ENCODE peak calls at places on chromosomes 16 and 17, in six cellular contexts. Z is HL-60, O is breast epithelium, H is brain microvascular endothelial cell, A is NB4, V is ovary. R is an unnamed sample.

GRCh38 chr17:48625502-48626201 is 506 bp downstream of the HOXB9 start:
- DNase-seq in O (no peak), Z (no peak), H (no peak), A (peak; percentile 53), V (no peak), R (no peak)

GRCh38 chr17:49334744-49335512 is 27.1 kb downstream of the ZNF652 start:
- DNase-seq in O (no peak), H (no peak), Z (no peak), V (no peak), A (no peak), R (no peak)

GRCh38 chr17:77959926-77960521 is 1.5 kb downstream of the TNRC6C start:
- DNase-seq in V (no peak), H (no peak), Z (no peak), O (no peak), A (no peak), R (no peak)

GRCh38 chr17:60506312-60506711 is 19.7 kb downstream of the APPBP2 start:
- DNase-seq in H (peak; percentile 68), Z (no peak), V (no peak), O (no peak), A (peak; percentile 40), R (no peak)

GRCh38 chr17:45907720-45908395 is 13.5 kb downstream of the MAPT start:
- DNase-seq in Z (no peak), H (no peak), O (no peak), A (no peak), V (no peak), R (no peak)

GRCh38 chr17:57461082-57461481 is 204.8 kb downstream of the MSI2 start:
- DNase-seq in H (no peak), A (peak; percentile 59), O (no peak), Z (no peak), V (no peak), R (no peak)

GRCh38 chr17:80212962-80213650 is 7.0 kb downstream of the SGSH start:
- DNase-seq in H (no peak), Z (peak; percentile 45), O (no peak), V (no peak), A (peak; percentile 38), R (no peak)

GRCh38 chr17:39283098-39283497 is 57.4 kb upstream of the STAC2 start:
- DNase-seq in A (no peak), V (no peak), H (no peak), O (no peak), Z (no peak), R (no peak)

GRCh38 chr17:18176152-18176551 is 7.5 kb upstream of the ALKBH5 start:
- DNase-seq in Z (peak; percentile 40), A (peak; percentile 68), H (no peak), V (no peak), O (no peak), R (no peak)

GRCh38 chr16:54460254-54460860 is 173.8 kb upstream of the IRX3 start:
- DNase-seq in H (no peak), V (no peak), Z (no peak), O (no peak), A (no peak), R (no peak)

GRCh38 chr17:37672545-37673078 is 29.4 kb upstream of the DDX52 start:
- DNase-seq in A (no peak), Z (no peak), V (no peak), H (no peak), O (no peak), R (no peak)

GRCh38 chr17:79154951-79155557 is 80.4 kb downstream of the ENGASE start:
- DNase-seq in V (no peak), O (no peak), A (no peak), Z (no peak), H (no peak), R (no peak)
- TF ChIP-seq CTCF in V (no peak), O (no peak), A (no peak), Z (no peak), H (no peak), R (no peak)

GRCh38 chr17:43840814-43841213 is 6.2 kb upstream of the CD300LG start:
- DNase-seq in O (no peak), H (peak; percentile 50), V (no peak), Z (no peak), A (peak; percentile 11), R (no peak)
- TF ChIP-seq CTCF in O (no peak), H (peak; percentile 61), V (no peak), Z (no peak), A (peak; percentile 29), R (no peak)

DNA sequence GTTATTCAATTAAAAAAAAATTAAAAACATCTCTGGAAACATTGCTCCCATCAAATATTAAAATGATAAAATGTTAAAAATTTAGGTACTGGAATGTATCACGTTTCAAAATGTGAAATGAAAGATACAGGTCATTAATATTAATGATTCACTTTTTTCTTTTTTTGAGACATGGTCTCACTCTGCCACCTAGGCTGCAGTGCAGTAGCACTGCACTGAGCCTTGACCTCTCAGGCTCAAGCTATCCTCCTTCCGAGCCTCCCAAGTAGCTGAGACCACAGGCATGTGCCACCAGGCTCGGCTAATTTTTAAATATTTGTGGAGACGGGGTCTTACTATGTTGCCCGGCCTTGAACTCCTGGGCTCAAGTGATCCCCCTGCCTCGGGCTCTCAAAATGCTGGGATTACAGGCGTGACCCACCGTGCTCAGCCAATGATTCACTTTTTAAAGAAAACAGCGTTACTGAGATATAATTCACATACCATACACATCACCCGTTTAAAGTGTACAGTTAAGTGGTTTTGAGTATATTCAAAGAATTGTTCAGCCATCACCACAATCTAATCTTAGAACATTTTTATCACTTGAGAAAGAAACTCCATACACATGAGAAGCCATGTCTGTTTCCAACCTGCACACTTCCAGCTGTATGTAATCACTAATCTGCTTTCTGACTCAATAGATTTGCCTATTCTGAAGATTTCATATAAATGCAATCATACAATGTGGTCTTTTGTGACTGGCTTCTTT is 19.1 kb upstream of the NETO2 start:
- DNase-seq in A (no peak), O (no peak), H (peak; percentile 18), V (no peak), Z (no peak), R (no peak)
- TF ChIP-seq CTCF in A (no peak), O (no peak), H (peak; percentile 5), V (no peak), Z (no peak), R (no peak)

DNA sequence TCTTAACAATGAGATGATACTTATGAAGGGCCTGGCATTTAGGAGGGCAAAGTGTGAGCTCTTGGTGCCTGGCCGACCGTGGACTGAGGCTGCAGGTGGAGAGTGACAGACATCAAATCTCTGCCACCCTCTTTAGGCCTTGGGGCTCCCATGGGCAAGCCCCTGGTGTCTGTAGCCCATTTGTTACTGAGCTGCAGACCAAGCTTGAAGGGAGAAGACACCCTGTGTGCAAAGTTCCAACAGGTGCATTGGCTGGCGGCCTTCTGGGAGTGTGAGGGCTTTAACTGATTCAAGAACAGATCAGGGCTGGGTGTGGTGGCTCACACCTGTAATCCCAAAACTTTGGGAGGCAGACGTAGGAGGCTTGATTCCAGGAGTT is 789 bp upstream of the CTRL start:
- DNase-seq in Z (no peak), V (no peak), A (no peak), O (no peak), H (no peak), R (no peak)
- TF ChIP-seq CTCF in Z (no peak), V (no peak), A (no peak), O (no peak), H (no peak), R (no peak)

R was measured in omental fat pad.